ENCODE peak calls at places on chromosomes 6 and 20, in ten cellular contexts. L is mesenteric fat pad, K is epithelial cell of prostate, O is cardiac septum, S is substantia nigra, J is epithelial cell of proximal tubule, A is left ventricle myocardium inferior, R is T-helper 1 cell, T is heart right ventricle, C is stomach. M is an unnamed sample.

GRCh38 chr6:14787677-14788076 is 458.2 kb upstream of the JARID2 start:
- DNase-seq in C (no peak), S (no peak), R (no peak), O (no peak), T (no peak), K (no peak), L (no peak), A (no peak), J (no peak), M (no peak)

GRCh38 chr20:63714858-63715257 is 7.0 kb downstream of the ZGPAT start:
- DNase-seq in K (no peak), C (no peak), O (no peak), L (no peak), T (no peak), S (no peak), R (no peak), A (no peak), J (no peak), M (no peak)

GRCh38 chr6:41122373-41122772 is 31.8 kb downstream of the TREML1 start:
- DNase-seq in J (no peak), S (no peak), O (no peak), T (no peak), C (no peak), K (no peak), A (no peak), L (no peak), R (no peak), M (no peak)

GRCh38 chr6:21996425-21997207 is 300.2 kb downstream of the PRL start:
- DNase-seq in C (no peak), A (no peak), T (no peak), L (no peak), O (no peak), J (no peak), R (no peak), S (no peak), K (no peak), M (no peak)

GRCh38 chr6:30565772-30566171 is 5.5 kb upstream of the ABCF1 start:
- DNase-seq in L (no peak), J (no peak), R (no peak), A (no peak), C (no peak), K (no peak), O (no peak), T (no peak), S (no peak), M (no peak)

GRCh38 chr6:1482381-1483166 is 93.2 kb downstream of the FOXF2 start:
- DNase-seq in L (no peak), K (no peak), T (no peak), J (no peak), O (no peak), C (no peak), A (no peak), S (no peak), R (no peak), M (no peak)

GRCh38 chr6:33860706-33861474 is 57.1 kb upstream of the MLN start:
- DNase-seq in T (no peak), C (no peak), R (no peak), L (no peak), J (no peak), K (peak), O (no peak), A (no peak), S (no peak), M (no peak)

GRCh38 chr20:63612276-63612931 is 14.5 kb downstream of the GMEB2 start:
- DNase-seq in S (no peak), O (no peak), T (no peak), K (no peak), J (no peak), L (no peak), R (no peak), A (no peak), C (no peak), M (no peak)

GRCh38 chr20:51428451-51429143 is 113.9 kb downstream of the NFATC2 start:
- DNase-seq in L (no peak), T (peak), O (no peak), R (no peak), A (peak), C (peak), S (no peak), K (no peak), J (no peak), M (no peak)

GRCh38 chr20:36676701-36677421 is 30.9 kb upstream of the SLA2 start:
- DNase-seq in K (no peak), T (no peak), R (no peak), C (no peak), O (no peak), J (no peak), S (no peak), L (no peak), A (no peak), M (no peak)

GRCh38 chr6:38636027-38636426 is 3.7 kb downstream of the BTBD9 start:
- DNase-seq in T (no peak), L (no peak), O (no peak), R (no peak), K (no peak), A (no peak), S (no peak), C (no peak), J (no peak), M (no peak)